ENCODE peak calls at places on chromosome 5, in four cellular contexts. One of them, this sample, is unnamed. For H3K36me3, H3K27me3 and H3K4me1, the result is how much of the 10 kb centered on the place peaks cover.

GRCh38 chr5:174444791-174445190 is 279.6 kb upstream of the MSX2 start:
- DNase-seq in CD4-positive, alpha-beta memory T cell: no peak
- DNase-seq in vagina: no peak
- DNase-seq in tibial artery: no peak
- DNase-seq in this sample: no peak

GRCh38 chr5:14720236-14720923 is 55.9 kb downstream of the OTULIN start:
- DNase-seq in vagina: no peak
- DNase-seq in tibial artery: no peak
- DNase-seq in CD4-positive, alpha-beta memory T cell: no peak
- DNase-seq in this sample: no peak

GRCh38 chr5:112240011-112240410 is 179.1 kb downstream of the EPB41L4A start:
- DNase-seq in vagina: no peak
- DNase-seq in tibial artery: no peak
- DNase-seq in CD4-positive, alpha-beta memory T cell: no peak
- DNase-seq in this sample: no peak

GRCh38 chr5:1515921-1516571 is 7.7 kb downstream of the LPCAT1 start:
- DNase-seq in CD4-positive, alpha-beta memory T cell: no peak
- DNase-seq in vagina: peak
- DNase-seq in tibial artery: peak
- DNase-seq in this sample: no peak

GRCh38 chr5:121503111-121503840 is 348.4 kb upstream of the FTMT start:
- DNase-seq in CD4-positive, alpha-beta memory T cell: no peak
- DNase-seq in tibial artery: no peak
- DNase-seq in vagina: no peak
- DNase-seq in this sample: no peak

GRCh38 chr5:107425541-107426031 is 245.2 kb downstream of the EFNA5 start:
- DNase-seq in tibial artery: no peak
- DNase-seq in CD4-positive, alpha-beta memory T cell: no peak
- DNase-seq in vagina: no peak
- DNase-seq in this sample: no peak

GRCh38 chr5:102722930-102723329 is 32.2 kb upstream of the PAM start:
- DNase-seq in tibial artery: no peak
- DNase-seq in CD4-positive, alpha-beta memory T cell: no peak
- DNase-seq in vagina: no peak
- DNase-seq in this sample: no peak

GRCh38 chr5:57884346-57885102 is 401.9 kb upstream of the ACTBL2 start:
- DNase-seq in CD4-positive, alpha-beta memory T cell: no peak
- DNase-seq in tibial artery: no peak
- DNase-seq in vagina: no peak
- DNase-seq in this sample: no peak

GRCh38 chr5:43281840-43282658 is 31.2 kb downstream of the HMGCS1 start:
- DNase-seq in vagina: no peak
- DNase-seq in CD4-positive, alpha-beta memory T cell: no peak
- DNase-seq in tibial artery: no peak
- DNase-seq in this sample: no peak

GRCh38 chr5:81202652-81203051 is 30.5 kb upstream of the CKMT2 start:
- DNase-seq in vagina: no peak
- DNase-seq in CD4-positive, alpha-beta memory T cell: no peak
- DNase-seq in tibial artery: no peak
- DNase-seq in this sample: no peak

GRCh38 chr5:10601246-10602030 is 37.6 kb downstream of the ANKRD33B start:
- DNase-seq in CD4-positive, alpha-beta memory T cell: no peak
- DNase-seq in tibial artery: peak
- DNase-seq in vagina: no peak
- DNase-seq in this sample: no peak

GRCh38 chr5:52788505-52788821 is 747 bp downstream of the ITGA1 start:
- DNase-seq in vagina: no peak
- DNase-seq in tibial artery: no peak
- DNase-seq in CD4-positive, alpha-beta memory T cell: no peak
- DNase-seq in this sample: no peak

GRCh38 chr5:37090781-37091180 is 158.4 kb downstream of the CPLANE1 start:
- DNase-seq in vagina: no peak
- DNase-seq in tibial artery: no peak
- DNase-seq in CD4-positive, alpha-beta memory T cell: no peak
- DNase-seq in this sample: no peak

GRCh38 chr5:14326035-14326909 is 183.1 kb downstream of the TRIO start:
- DNase-seq in tibial artery: no peak
- DNase-seq in CD4-positive, alpha-beta memory T cell: no peak
- DNase-seq in vagina: no peak
- DNase-seq in this sample: no peak

GRCh38 chr5:17190242-17190778 is 27.1 kb upstream of the BASP1 start:
- DNase-seq in tibial artery: no peak
- DNase-seq in CD4-positive, alpha-beta memory T cell: no peak
- DNase-seq in vagina: no peak
- DNase-seq in this sample: no peak

GRCh38 chr5:151451626-151452520 is 4.5 kb downstream of the SLC36A1 start:
- DNase-seq in vagina: no peak
- DNase-seq in tibial artery: no peak
- DNase-seq in CD4-positive, alpha-beta memory T cell: no peak
- DNase-seq in this sample: no peak

GRCh38 chr5:138724470-138725146 is 28.6 kb upstream of the CTNNA1 start:
- DNase-seq in CD4-positive, alpha-beta memory T cell: no peak
- DNase-seq in tibial artery: no peak
- DNase-seq in vagina: no peak
- DNase-seq in this sample: no peak

GRCh38 chr5:111995701-111996100 is 238.7 kb upstream of the NREP start:
- DNase-seq in tibial artery: no peak
- DNase-seq in vagina: no peak
- DNase-seq in CD4-positive, alpha-beta memory T cell: no peak
- DNase-seq in this sample: no peak

GRCh38 chr5:133921069-133921468 is 47.4 kb downstream of the C5orf15 start:
- DNase-seq in tibial artery: no peak
- DNase-seq in CD4-positive, alpha-beta memory T cell: no peak
- DNase-seq in vagina: no peak
- DNase-seq in this sample: no peak

GRCh38 chr5:179413086-179413690 is 67.9 kb upstream of the ADAMTS2 start:
- DNase-seq in vagina: no peak
- DNase-seq in CD4-positive, alpha-beta memory T cell: no peak
- DNase-seq in tibial artery: no peak
- DNase-seq in this sample: no peak

GRCh38 chr5:58460727-58461286 is 921 bp upstream of the PLK2 start:
- DNase-seq in CD4-positive, alpha-beta memory T cell: peak
- DNase-seq in vagina: no peak
- DNase-seq in tibial artery: peak
- DNase-seq in this sample: peak

GRCh38 chr5:93281980-93282772 is 298.8 kb downstream of the NR2F1-AS1 start:
- DNase-seq in CD4-positive, alpha-beta memory T cell: no peak
- DNase-seq in tibial artery: no peak
- DNase-seq in vagina: no peak
- DNase-seq in this sample: no peak

GRCh38 chr5:148998174-148998797 is 64.6 kb downstream of the SH3TC2 start:
- DNase-seq in tibial artery: no peak
- DNase-seq in vagina: no peak
- DNase-seq in CD4-positive, alpha-beta memory T cell: peak
- DNase-seq in this sample: no peak

GRCh38 chr5:150042459-150042858 is 41.9 kb downstream of the HMGXB3 start:
- DNase-seq in tibial artery: no peak
- DNase-seq in vagina: no peak
- DNase-seq in CD4-positive, alpha-beta memory T cell: no peak
- DNase-seq in this sample: no peak
- H3K36me3 ChIP-seq in tibial artery: half or more
- H3K36me3 ChIP-seq in vagina: under half
- H3K36me3 ChIP-seq in CD4-positive, alpha-beta memory T cell: half or more
- H3K36me3 ChIP-seq in this sample: half or more

GRCh38 chr5:51378778-51379652 is 4.2 kb upstream of the ISL1 start:
- DNase-seq in tibial artery: no peak
- DNase-seq in vagina: no peak
- DNase-seq in CD4-positive, alpha-beta memory T cell: no peak
- DNase-seq in this sample: no peak
- H3K27me3 ChIP-seq in tibial artery: under half
- H3K27me3 ChIP-seq in vagina: under half
- H3K27me3 ChIP-seq in CD4-positive, alpha-beta memory T cell: under half
- H3K27me3 ChIP-seq in this sample: under half

DNA sequence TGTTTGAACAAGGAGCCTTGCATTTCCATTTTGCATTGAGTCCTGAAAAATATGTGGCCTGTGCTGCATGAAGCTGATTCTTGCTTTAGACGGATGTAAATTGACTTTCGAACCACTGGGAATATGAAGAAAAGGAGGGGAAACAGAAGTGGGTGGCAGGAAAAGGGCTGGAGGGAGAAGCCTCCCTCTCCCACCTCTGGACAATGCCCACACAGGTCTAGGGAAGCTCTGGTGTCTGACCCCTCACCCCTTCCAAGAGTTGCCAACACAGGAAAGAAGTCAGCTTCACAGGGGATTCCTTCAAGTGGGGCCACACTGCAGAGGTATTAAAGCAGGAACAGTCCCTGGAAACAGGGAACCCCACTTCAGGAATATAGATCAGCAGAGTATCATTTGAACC is 52.2 kb downstream of the ZNF366 start:
- DNase-seq in tibial artery: no peak
- DNase-seq in CD4-positive, alpha-beta memory T cell: no peak
- DNase-seq in vagina: no peak
- DNase-seq in this sample: no peak
- H3K4me1 ChIP-seq in tibial artery: half or more
- H3K4me1 ChIP-seq in CD4-positive, alpha-beta memory T cell: under half
- H3K4me1 ChIP-seq in vagina: under half
- H3K4me1 ChIP-seq in this sample: under half

GRCh38 chr5:72226950-72227349 is 93.1 kb downstream of the MRPS27 start:
- DNase-seq in vagina: no peak
- DNase-seq in tibial artery: no peak
- DNase-seq in CD4-positive, alpha-beta memory T cell: no peak
- DNase-seq in this sample: no peak
- H3K36me3 ChIP-seq in vagina: under half
- H3K36me3 ChIP-seq in tibial artery: under half
- H3K36me3 ChIP-seq in CD4-positive, alpha-beta memory T cell: under half
- H3K36me3 ChIP-seq in this sample: under half

DNA sequence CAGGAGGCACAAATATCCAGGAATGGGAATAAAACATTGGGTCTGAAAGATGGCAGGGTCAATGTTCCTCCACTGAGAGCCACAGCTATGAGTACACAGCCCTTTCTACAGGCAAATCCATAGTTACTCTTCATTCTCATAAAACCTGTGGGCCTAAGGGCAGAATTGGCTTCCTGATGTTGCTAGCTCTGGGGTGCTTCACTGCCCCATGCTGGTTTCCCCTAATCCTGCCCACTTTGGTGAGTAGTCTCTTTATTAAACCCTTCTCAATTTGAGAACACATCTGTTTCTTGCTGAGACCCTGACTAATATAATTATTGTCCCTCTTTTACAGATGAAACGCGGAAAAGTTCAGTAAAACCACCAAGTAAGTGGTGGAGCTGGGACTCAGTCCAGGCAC is 66.3 kb upstream of the RAI14 start:
- DNase-seq in vagina: no peak
- DNase-seq in tibial artery: no peak
- DNase-seq in CD4-positive, alpha-beta memory T cell: no peak
- DNase-seq in this sample: no peak
- H3K27me3 ChIP-seq in vagina: under half
- H3K27me3 ChIP-seq in tibial artery: under half
- H3K27me3 ChIP-seq in CD4-positive, alpha-beta memory T cell: under half
- H3K27me3 ChIP-seq in this sample: under half

GRCh38 chr5:115637507-115637906 is 11.7 kb upstream of the TMED7 start:
- DNase-seq in CD4-positive, alpha-beta memory T cell: no peak
- DNase-seq in tibial artery: no peak
- DNase-seq in vagina: no peak
- DNase-seq in this sample: no peak

GRCh38 chr5:115634343-115635132 is 8.7 kb upstream of the TMED7 start:
- DNase-seq in vagina: no peak
- DNase-seq in tibial artery: peak
- DNase-seq in CD4-positive, alpha-beta memory T cell: peak
- DNase-seq in this sample: peak

GRCh38 chr5:115640274-115640673 is 14.4 kb upstream of the TMED7 start:
- DNase-seq in CD4-positive, alpha-beta memory T cell: no peak
- DNase-seq in vagina: no peak
- DNase-seq in tibial artery: no peak
- DNase-seq in this sample: no peak

GRCh38 chr5:115639377-115639776 is 13.5 kb upstream of the TMED7 start:
- DNase-seq in vagina: no peak
- DNase-seq in tibial artery: no peak
- DNase-seq in CD4-positive, alpha-beta memory T cell: no peak
- DNase-seq in this sample: no peak

GRCh38 chr5:115636008-115636407 is 10.2 kb upstream of the TMED7 start:
- DNase-seq in vagina: no peak
- DNase-seq in tibial artery: no peak
- DNase-seq in CD4-positive, alpha-beta memory T cell: no peak
- DNase-seq in this sample: no peak
- H3K4me1 ChIP-seq in vagina: under half
- H3K4me1 ChIP-seq in tibial artery: under half
- H3K4me1 ChIP-seq in CD4-positive, alpha-beta memory T cell: under half
- H3K4me1 ChIP-seq in this sample: under half

GRCh38 chr5:141636413-141637265 is at the start of the genes HDAC3 and RELL2:
- DNase-seq in CD4-positive, alpha-beta memory T cell: peak
- DNase-seq in tibial artery: peak
- DNase-seq in vagina: no peak
- DNase-seq in this sample: peak

GRCh38 chr5:141634720-141635119 is 1.9 kb downstream of the HDAC3 start:
- DNase-seq in vagina: no peak
- DNase-seq in CD4-positive, alpha-beta memory T cell: no peak
- DNase-seq in tibial artery: no peak
- DNase-seq in this sample: no peak

GRCh38 chr5:141636106-141636412 is 590 bp downstream of the HDAC3 start:
- DNase-seq in vagina: no peak
- DNase-seq in tibial artery: no peak
- DNase-seq in CD4-positive, alpha-beta memory T cell: no peak
- DNase-seq in this sample: no peak

GRCh38 chr5:141634162-141634561 is 2.5 kb downstream of the HDAC3 start:
- DNase-seq in vagina: no peak
- DNase-seq in CD4-positive, alpha-beta memory T cell: no peak
- DNase-seq in tibial artery: no peak
- DNase-seq in this sample: no peak

DNA sequence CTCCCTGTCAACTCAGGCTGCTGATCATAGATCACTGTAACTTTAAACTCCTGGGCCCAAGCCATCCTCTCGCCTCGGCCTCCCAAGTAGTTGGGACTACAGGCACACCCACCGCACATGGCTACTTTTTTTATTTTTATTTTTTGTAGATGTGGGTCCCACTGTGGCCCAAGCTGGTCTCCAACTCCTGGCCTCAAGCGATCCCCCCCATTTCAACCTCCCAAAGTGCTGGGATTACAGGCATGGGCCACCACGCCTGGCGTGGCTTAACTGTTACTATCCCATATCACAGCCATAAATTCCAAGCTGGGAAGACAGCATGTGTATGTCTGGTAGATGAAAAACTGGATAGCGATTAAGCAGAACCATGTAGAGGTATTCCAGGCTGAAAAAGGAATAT is 1.0 kb downstream of the HDAC3 start:
- DNase-seq in tibial artery: no peak
- DNase-seq in CD4-positive, alpha-beta memory T cell: no peak
- DNase-seq in vagina: no peak
- DNase-seq in this sample: no peak
- H3K36me3 ChIP-seq in tibial artery: under half
- H3K36me3 ChIP-seq in CD4-positive, alpha-beta memory T cell: under half
- H3K36me3 ChIP-seq in vagina: under half
- H3K36me3 ChIP-seq in this sample: under half

GRCh38 chr5:5929231-5929630 is 449.1 kb downstream of the MED10 start:
- DNase-seq in tibial artery: no peak
- DNase-seq in CD4-positive, alpha-beta memory T cell: no peak
- DNase-seq in vagina: no peak
- DNase-seq in this sample: no peak
- H3K27me3 ChIP-seq in tibial artery: under half
- H3K27me3 ChIP-seq in CD4-positive, alpha-beta memory T cell: under half
- H3K27me3 ChIP-seq in vagina: under half
- H3K27me3 ChIP-seq in this sample: under half

This sample was measured in effector memory CD4-positive, alpha-beta T cell.